ENCODE peak calls at places on chromosomes 13 and 19, in seven cellular contexts. T is neural progenitor cell, D is body of pancreas, A is bronchial epithelial cell, R is BE2C, Q is testis, B is kidney epithelial cell. P is an unnamed sample.

GRCh38 chr19:16330368-16330801 is 5.8 kb downstream of the KLF2 start:
- DNase-seq in T (no peak), D (peak; percentile 72), A (peak; percentile 93), R (peak; percentile 18), Q (peak; percentile 37), B (peak; percentile 84), P (peak; percentile 94)

GRCh38 chr19:18464646-18465045 is 26.7 kb upstream of the ISYNA1 start:
- DNase-seq in T (no peak), D (peak; percentile 92), A (no peak), R (no peak), Q (peak; percentile 92), B (no peak), P (peak; percentile 86)

GRCh38 chr19:14315433-14315832 is 65.8 kb upstream of the ADGRE5 start:
- DNase-seq in T (no peak), D (no peak), A (no peak), R (no peak), Q (no peak), B (no peak), P (no peak)

GRCh38 chr13:66312312-66313087 is 917.6 kb downstream of the PCDH9 start:
- DNase-seq in T (no peak), D (peak; percentile 47), A (no peak), R (no peak), Q (peak; percentile 14), B (no peak), P (no peak)

GRCh38 chr19:54325194-54325621 is 12.2 kb upstream of the LILRA5 start:
- DNase-seq in T (peak; percentile 42), D (peak; percentile 40), A (peak; percentile 16), R (peak; percentile 28), Q (peak; percentile 61), B (no peak), P (no peak)

GRCh38 chr13:54574791-54575190 is 1546.2 kb downstream of the OLFM4 start:
- DNase-seq in T (no peak), D (no peak), A (no peak), R (no peak), Q (no peak), B (no peak), P (no peak)

GRCh38 chr13:111915104-111915551 is 151.8 kb upstream of the SOX1 start:
- DNase-seq in T (no peak), D (no peak), A (no peak), R (no peak), Q (no peak), B (no peak), P (no peak)

GRCh38 chr13:97005631-97006262 is 11.5 kb upstream of the OXGR1 start:
- DNase-seq in T (no peak), D (no peak), A (peak; percentile 77), R (no peak), Q (no peak), B (no peak), P (no peak)

GRCh38 chr13:24741791-24742190 is 22.2 kb upstream of the RNF17 start:
- DNase-seq in T (no peak), D (no peak), A (no peak), R (no peak), Q (no peak), B (no peak), P (no peak)

GRCh38 chr13:46086985-46087384 is 17.8 kb downstream of the CPB2 start:
- DNase-seq in T (no peak), D (no peak), A (no peak), R (peak; percentile 56), Q (no peak), B (no peak), P (no peak)

GRCh38 chr19:53644061-53644816 is 12.4 kb downstream of the DPRX start:
- DNase-seq in T (peak; percentile 9), D (no peak), A (no peak), R (no peak), Q (no peak), B (no peak), P (no peak)

GRCh38 chr13:58434943-58435342 is 803.4 kb downstream of the PCDH17 start:
- DNase-seq in T (peak; percentile 4), D (no peak), A (no peak), R (no peak), Q (no peak), B (no peak), P (no peak)

GRCh38 chr19:35340431-35340830 is 7.3 kb upstream of the FFAR1 start:
- DNase-seq in T (no peak), D (no peak), A (no peak), R (no peak), Q (no peak), B (no peak), P (no peak)

GRCh38 chr13:43307921-43308433 is 284.6 kb downstream of the DNAJC15 start:
- DNase-seq in T (no peak), D (peak; percentile 85), A (peak; percentile 86), R (peak; percentile 97), Q (peak; percentile 96), B (peak; percentile 86), P (no peak)

GRCh38 chr19:45952691-45953505 is 20.8 kb downstream of the NOVA2 start:
- DNase-seq in T (peak; percentile 96), D (peak; percentile 58), A (peak; percentile 25), R (no peak), Q (peak; percentile 86), B (no peak), P (peak; percentile 60)

GRCh38 chr13:33193428-33193974 is 92.1 kb downstream of the STARD13 start:
- DNase-seq in T (peak; percentile 73), D (no peak), A (no peak), R (peak; percentile 46), Q (no peak), B (no peak), P (no peak)

GRCh38 chr13:63435668-63436275 is 2020.1 kb upstream of the PCDH20 start:
- DNase-seq in T (no peak), D (no peak), A (peak; percentile 61), R (no peak), Q (peak; percentile 40), B (peak; percentile 92), P (no peak)

GRCh38 chr19:18063463-18063862 is 23.3 kb downstream of the IL12RB1 start:
- DNase-seq in T (peak; percentile 48), D (no peak), A (peak; percentile 16), R (peak; percentile 47), Q (no peak), B (no peak), P (no peak)

GRCh38 chr13:43698743-43699142 is 88.0 kb downstream of the ENOX1 start:
- DNase-seq in T (no peak), D (peak; percentile 5), A (peak; percentile 15), R (no peak), Q (no peak), B (no peak), P (no peak)

GRCh38 chr19:58568731-58569130 is 4.4 kb downstream of the MZF1 start:
- DNase-seq in T (no peak), D (peak; percentile 1), A (no peak), R (no peak), Q (no peak), B (no peak), P (peak; percentile 32)

DNA sequence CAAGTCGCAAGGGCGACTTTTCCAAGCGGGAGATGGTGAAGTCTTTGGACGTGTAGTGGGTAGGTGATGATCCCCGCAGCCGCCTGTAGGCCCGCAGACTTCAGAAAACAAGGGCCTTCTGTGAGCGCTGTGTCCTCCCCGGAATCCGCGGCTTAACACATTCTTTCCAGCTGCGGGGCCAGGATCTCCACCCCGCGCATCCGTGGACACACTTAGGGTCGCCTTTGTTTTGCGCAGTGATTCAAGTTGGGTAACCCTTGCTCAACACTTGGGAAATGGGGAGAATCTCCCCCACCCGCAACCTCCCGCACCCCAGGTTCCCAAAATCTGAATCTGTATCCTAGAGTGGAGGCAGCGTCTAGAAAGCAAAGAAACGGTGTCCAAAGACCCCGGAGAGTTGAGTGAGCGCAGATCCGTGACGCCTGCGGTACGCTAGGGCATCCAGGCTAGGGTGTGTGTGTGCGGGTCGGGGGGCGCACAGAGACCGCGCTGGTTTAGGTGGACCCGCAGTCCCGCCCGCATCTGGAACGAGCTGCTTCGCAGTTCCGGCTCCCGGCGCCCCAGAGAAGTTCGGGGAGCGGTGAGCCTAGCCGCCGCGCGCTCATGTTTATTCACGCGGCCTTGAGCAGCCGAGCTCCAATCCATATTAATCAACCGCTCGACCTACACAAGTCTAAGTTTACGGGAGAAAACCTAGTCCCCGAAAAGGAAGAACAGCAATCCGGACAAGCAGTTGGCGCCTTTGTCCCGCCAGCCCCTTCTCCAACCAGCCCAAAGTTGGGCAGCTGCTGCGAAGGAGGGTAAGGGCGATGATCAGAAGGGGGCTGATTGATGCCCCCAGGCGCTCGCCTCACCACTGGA is 9.9 kb downstream of the SOX21 start:
- DNase-seq in T (peak; percentile 51), D (no peak), A (no peak), R (no peak), Q (no peak), B (no peak), P (no peak)
- H3K27me3 ChIP-seq in T (peaks cover 45% of the 10 kb centered on the region), D (peaks cover 19% of the 10 kb centered on the region), A (peaks cover 30% of the 10 kb centered on the region), R (peaks cover 81% of the 10 kb centered on the region), Q (no peaks in the 10 kb centered on the region), B (peaks cover 86% of the 10 kb centered on the region), P (peaks cover 2% of the 10 kb centered on the region)

GRCh38 chr19:30394481-30395151 is 22.4 kb downstream of the ZNF536 start:
- DNase-seq in T (no peak), D (no peak), A (no peak), R (no peak), Q (no peak), B (no peak), P (no peak)
- H3K27me3 ChIP-seq in T (no peaks in the 10 kb centered on the region), D (no peaks in the 10 kb centered on the region), A (no peaks in the 10 kb centered on the region), R (no peaks in the 10 kb centered on the region), Q (no peaks in the 10 kb centered on the region), B (no peaks in the 10 kb centered on the region), P (no peaks in the 10 kb centered on the region)

DNA sequence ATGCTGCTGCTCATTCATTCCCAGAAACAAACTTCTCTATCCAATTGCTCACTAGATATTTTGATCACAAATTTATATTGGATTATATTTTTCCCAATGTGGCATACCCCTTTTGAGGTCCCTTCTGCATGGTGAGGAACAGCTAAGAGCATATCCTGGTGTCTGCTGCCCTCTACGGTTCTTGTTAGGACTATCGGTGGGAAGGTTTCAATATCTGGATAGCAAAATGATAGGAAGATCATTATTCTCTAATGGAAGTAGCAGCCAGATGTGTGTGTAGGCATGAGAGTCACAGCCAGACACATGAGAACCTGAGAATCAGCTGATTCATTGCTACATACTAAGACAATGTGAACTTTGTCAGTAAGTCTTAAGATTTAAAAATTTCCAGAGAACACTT is 1422.4 kb upstream of the MIR17HG start:
- DNase-seq in T (peak; percentile 57), D (no peak), A (peak; percentile 45), R (peak; percentile 57), Q (no peak), B (no peak), P (no peak)
- H3K27me3 ChIP-seq in T (no peaks in the 10 kb centered on the region), D (no peaks in the 10 kb centered on the region), A (no peaks in the 10 kb centered on the region), R (no peaks in the 10 kb centered on the region), Q (no peaks in the 10 kb centered on the region), B (no peaks in the 10 kb centered on the region), P (no peaks in the 10 kb centered on the region)

GRCh38 chr19:49614096-49614857 is 23.3 kb downstream of the PRR12 start:
- DNase-seq in T (no peak), D (no peak), A (peak; percentile 87), R (no peak), Q (no peak), B (peak; percentile 55), P (no peak)
- H3K27me3 ChIP-seq in T (no peaks in the 10 kb centered on the region), D (no peaks in the 10 kb centered on the region), A (no peaks in the 10 kb centered on the region), R (no peaks in the 10 kb centered on the region), Q (no peaks in the 10 kb centered on the region), B (no peaks in the 10 kb centered on the region), P (no peaks in the 10 kb centered on the region)

P was measured in aorta.